ENCODE peak calls at places on chromosome 1, in nine cellular contexts. V, A, E, U, F, S, X, H and T are unnamed samples.

GRCh38 chr1:169491845-169492281 is 6.1 kb upstream of the SLC19A2 start:
- DNase-seq in V (no peak), A (peak), E (no peak), U (no peak), F (no peak), S (no peak), X (no peak), H (peak), T (no peak)

GRCh38 chr1:29383972-29384371 is 147.7 kb downstream of the PTPRU start:
- DNase-seq in V (no peak), A (no peak), E (no peak), U (no peak), F (no peak), S (no peak), X (no peak), H (no peak), T (no peak)

GRCh38 chr1:156383023-156383422 is 14.0 kb downstream of the RHBG start:
- DNase-seq in V (peak), A (peak), E (peak), U (peak), F (peak), S (peak), X (peak), H (peak), T (peak)

GRCh38 chr1:171817511-171818265 is 23.6 kb upstream of the DNM3 start:
- DNase-seq in V (no peak), A (peak), E (peak), U (no peak), F (no peak), S (no peak), X (no peak), H (peak), T (no peak)

GRCh38 chr1:111904478-111905218 is 84.8 kb downstream of the KCND3 start:
- DNase-seq in V (no peak), A (no peak), E (no peak), U (no peak), F (no peak), S (no peak), X (no peak), H (no peak), T (no peak)

GRCh38 chr1:156233421-156234127 is 8.4 kb upstream of the BGLAP start:
- DNase-seq in V (no peak), A (no peak), E (peak), U (no peak), F (no peak), S (no peak), X (no peak), H (peak), T (no peak)

GRCh38 chr1:205716371-205717132 is 33.4 kb downstream of the NUCKS1 start:
- DNase-seq in V (no peak), A (no peak), E (no peak), U (no peak), F (no peak), S (no peak), X (no peak), H (no peak), T (no peak)

GRCh38 chr1:18501833-18502232 is 21.1 kb downstream of the KLHDC7A start:
- DNase-seq in V (no peak), A (no peak), E (no peak), U (no peak), F (no peak), S (no peak), X (no peak), H (no peak), T (no peak)

GRCh38 chr1:190377294-190377693 is 100.4 kb downstream of the BRINP3 start:
- DNase-seq in V (no peak), A (no peak), E (no peak), U (no peak), F (no peak), S (no peak), X (no peak), H (no peak), T (no peak)